ENCODE peak calls at places on chromosomes 11 and 22, in eight cellular contexts. K is heart left ventricle; B is left lung; O is AG04450; S is activated CD8-positive, alpha-beta T cell treated with anti-CD3 and anti-CD28 coated beads for 36 hours; W is ovary; R is RWPE1; T is AG10803. G is an unnamed sample.

GRCh38 chr22:26360169-26360885 is 68.7 kb upstream of the ASPHD2 start:
- DNase-seq in K (peak), B (peak), O (peak), S (peak), W (peak), R (peak), T (peak), G (peak)

GRCh38 chr22:37896181-37896592 is 9.9 kb upstream of the MICALL1 start:
- DNase-seq in K (no peak), B (no peak), O (no peak), S (peak), W (no peak), R (peak), T (no peak), G (peak)

GRCh38 chr11:29623144-29623722 is 393.6 kb downstream of the KCNA4 start:
- DNase-seq in K (no peak), B (no peak), O (no peak), S (no peak), W (no peak), R (no peak), T (no peak), G (no peak)

GRCh38 chr11:123702137-123702536 is 39.3 kb downstream of the ZNF202 start:
- DNase-seq in K (peak), B (no peak), O (no peak), S (no peak), W (no peak), R (no peak), T (no peak), G (peak)

GRCh38 chr11:33500331-33500730 is 200.3 kb downstream of the C11orf91 start:
- DNase-seq in K (no peak), B (no peak), O (no peak), S (no peak), W (no peak), R (no peak), T (peak), G (no peak)

GRCh38 chr11:69704508-69705245 is 855 bp upstream of the FGF19 start:
- DNase-seq in K (no peak), B (no peak), O (no peak), S (peak), W (no peak), R (no peak), T (no peak), G (peak)

GRCh38 chr11:45048870-45049825 is 97.3 kb upstream of the PRDM11 start:
- DNase-seq in K (peak), B (no peak), O (no peak), S (no peak), W (no peak), R (no peak), T (no peak), G (no peak)

GRCh38 chr11:112401036-112401769 is 140.5 kb upstream of the PLET1 start:
- DNase-seq in K (no peak), B (no peak), O (no peak), S (no peak), W (no peak), R (peak), T (no peak), G (no peak)

GRCh38 chr11:58573451-58574104 is 2.1 kb downstream of the LPXN start:
- DNase-seq in K (no peak), B (peak), O (peak), S (peak), W (peak), R (peak), T (peak), G (peak)

GRCh38 chr11:134037093-134037908 is 31.6 kb upstream of the JAM3 start:
- DNase-seq in K (peak), B (peak), O (peak), S (peak), W (peak), R (peak), T (peak), G (peak)

GRCh38 chr11:76698321-76699043 is 27.9 kb upstream of the LRRC32 start:
- DNase-seq in K (no peak), B (no peak), O (no peak), S (no peak), W (no peak), R (no peak), T (no peak), G (no peak)

GRCh38 chr11:77124041-77124440 is 4.0 kb upstream of the MYO7A start:
- DNase-seq in K (no peak), B (no peak), O (no peak), S (no peak), W (no peak), R (no peak), T (no peak), G (no peak)

GRCh38 chr11:89201138-89201537 is 23.5 kb downstream of the TYR start:
- DNase-seq in K (no peak), B (no peak), O (no peak), S (no peak), W (no peak), R (no peak), T (no peak), G (no peak)

GRCh38 chr11:119218141-119218878 is 12.2 kb downstream of the CBL start:
- DNase-seq in K (no peak), B (no peak), O (peak), S (peak), W (no peak), R (peak), T (peak), G (no peak)

GRCh38 chr11:111557425-111558111 is 17.0 kb downstream of the LAYN start:
- DNase-seq in K (no peak), B (no peak), O (peak), S (no peak), W (no peak), R (peak), T (peak), G (no peak)

GRCh38 chr11:3162410-3163240 is 2.5 kb downstream of the OSBPL5 start:
- DNase-seq in K (peak), B (peak), O (no peak), S (no peak), W (no peak), R (no peak), T (no peak), G (no peak)

GRCh38 chr11:64759131-64759721 is 548 bp downstream of the PYGM start:
- DNase-seq in K (peak), B (peak), O (no peak), S (no peak), W (no peak), R (no peak), T (no peak), G (no peak)

GRCh38 chr22:19139001-19139356 is 5.5 kb downstream of the ESS2 start:
- DNase-seq in K (no peak), B (no peak), O (no peak), S (no peak), W (no peak), R (no peak), T (no peak), G (no peak)

GRCh38 chr11:115264278-115264677 is 239.9 kb downstream of the CADM1 start:
- DNase-seq in K (no peak), B (no peak), O (no peak), S (no peak), W (no peak), R (no peak), T (no peak), G (no peak)

GRCh38 chr11:64999478-64999877 is 2.7 kb upstream of the BATF2 start:
- DNase-seq in K (no peak), B (no peak), O (no peak), S (no peak), W (no peak), R (no peak), T (no peak), G (no peak)

GRCh38 chr11:126842038-126842437 is 158.5 kb downstream of the KIRREL3 start:
- DNase-seq in K (no peak), B (no peak), O (no peak), S (no peak), W (no peak), R (no peak), T (no peak), G (no peak)

GRCh38 chr11:8689726-8690255 is 7.2 kb downstream of the RPL27A start:
- DNase-seq in K (no peak), B (no peak), O (no peak), S (no peak), W (no peak), R (no peak), T (no peak), G (no peak)

GRCh38 chr11:8686325-8686724 is 3.7 kb downstream of the RPL27A start:
- DNase-seq in K (no peak), B (no peak), O (no peak), S (no peak), W (no peak), R (no peak), T (no peak), G (no peak)

GRCh38 chr11:8690374-8691342 is 8.1 kb downstream of the RPL27A start:
- DNase-seq in K (no peak), B (no peak), O (no peak), S (no peak), W (no peak), R (no peak), T (no peak), G (no peak)

GRCh38 chr11:8685820-8686219 is 3.2 kb downstream of the RPL27A start:
- DNase-seq in K (no peak), B (no peak), O (no peak), S (no peak), W (no peak), R (no peak), T (no peak), G (no peak)

DNA sequence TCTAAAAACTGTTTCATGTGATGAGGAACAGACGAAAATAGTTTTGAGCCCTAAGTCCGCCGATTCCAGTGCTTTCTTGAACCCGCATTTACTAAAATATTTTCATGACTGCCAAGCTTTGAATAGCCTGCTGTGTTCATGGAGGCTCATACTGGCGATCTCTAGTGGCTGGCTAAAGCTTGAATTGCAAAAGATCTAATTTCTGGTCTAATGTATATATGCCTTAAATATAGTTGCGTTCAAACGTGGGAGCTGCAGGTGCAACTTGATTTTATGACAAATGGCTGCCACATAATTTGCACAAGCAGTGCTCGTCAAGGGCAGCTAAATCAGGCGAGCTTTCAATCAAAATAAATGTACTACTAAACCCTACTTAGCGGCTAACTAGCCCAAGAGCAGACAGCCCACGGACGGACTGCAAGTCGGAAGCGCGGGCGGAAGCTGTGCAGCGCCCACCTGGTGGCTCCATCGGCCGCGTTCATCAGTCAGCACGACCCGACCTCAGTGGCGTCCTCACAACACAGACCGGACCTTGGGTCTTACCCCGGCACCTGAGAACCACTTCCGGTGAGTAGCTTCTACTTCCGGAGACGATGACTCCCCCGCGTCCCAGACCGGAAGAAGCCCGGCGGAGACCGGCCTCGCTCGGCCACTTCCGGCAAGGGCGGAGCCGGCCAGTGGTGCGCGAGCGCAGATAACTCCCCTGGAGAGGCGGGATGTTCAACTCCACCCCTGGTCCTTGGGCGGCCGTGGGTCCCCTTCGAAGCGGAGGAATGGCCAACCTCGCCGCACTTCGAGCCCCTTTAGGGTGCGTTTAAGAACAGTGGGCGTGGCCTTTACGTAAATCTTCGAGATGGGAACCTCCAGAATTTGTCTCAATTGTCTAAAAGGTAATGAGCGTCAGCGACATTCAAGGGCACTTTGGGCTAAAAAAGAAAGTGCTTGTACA is 6.1 kb downstream of the RPL27A start:
- DNase-seq in K (peak), B (peak), O (peak), S (peak), W (peak), R (peak), T (peak), G (peak)
- TF ChIP-seq CTCF in K (no peak), B (no peak), O (no peak), S (no peak), W (no peak), R (no peak), T (no peak), G (no peak)

DNA sequence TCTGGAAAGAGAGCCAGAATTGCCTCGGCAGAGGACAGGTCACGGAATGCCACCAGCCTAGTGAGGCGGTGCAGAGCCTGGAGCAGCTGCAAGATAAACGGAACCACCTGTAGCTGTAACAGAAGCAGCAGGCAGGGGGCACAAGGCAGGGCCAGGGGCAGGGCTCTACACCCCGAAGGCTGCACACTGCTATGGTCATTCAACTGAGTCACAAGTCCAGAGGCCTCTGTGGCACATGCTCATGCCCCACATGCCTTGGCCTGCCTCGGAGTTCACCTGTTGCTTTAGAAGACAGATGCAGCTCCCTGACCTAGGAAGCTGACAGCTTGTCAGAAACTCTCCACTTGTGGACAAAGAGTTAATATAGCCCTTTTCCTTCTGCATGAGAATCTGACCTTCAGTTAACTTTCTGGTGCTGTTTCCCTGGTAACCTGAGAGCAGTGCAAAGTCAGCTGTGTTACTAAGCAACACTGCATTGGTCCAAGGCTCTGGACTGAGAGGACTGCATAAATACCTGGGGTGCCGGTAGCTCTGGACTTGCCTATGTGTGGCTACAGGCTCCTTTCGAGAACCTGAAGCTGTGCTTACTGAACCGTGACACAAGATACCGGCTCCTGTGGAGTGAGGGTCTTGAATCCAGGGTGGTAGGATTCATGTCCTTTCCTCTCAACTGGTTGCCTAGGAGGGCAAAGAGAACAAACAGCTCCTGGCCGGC is 10.5 kb downstream of the COMMD9 start:
- DNase-seq in K (no peak), B (no peak), O (no peak), S (no peak), W (no peak), R (no peak), T (no peak), G (no peak)
- TF ChIP-seq CTCF in K (no peak), B (no peak), O (no peak), S (no peak), W (no peak), R (no peak), T (no peak), G (no peak)

GRCh38 chr11:94762208-94762607 is 5.9 kb upstream of the AMOTL1 start:
- DNase-seq in K (no peak), B (no peak), O (no peak), S (peak), W (no peak), R (peak), T (no peak), G (no peak)
- TF ChIP-seq CTCF in K (peak), B (no peak), O (peak), S (no peak), W (no peak), R (peak), T (peak), G (peak)

GRCh38 chr22:39314251-39314971 is 5.0 kb downstream of the RPL3 start:
- DNase-seq in K (no peak), B (no peak), O (no peak), S (peak), W (no peak), R (no peak), T (no peak), G (no peak)
- TF ChIP-seq CTCF in K (no peak), B (no peak), O (peak), S (no peak), W (no peak), R (no peak), T (peak), G (no peak)